ENCODE peak calls at places on chromosomes 3 and 15, in four cellular contexts. W, L, M and Z are unnamed samples. For H3K27me3, the result is how much of the 10 kb centered on the place peaks cover.

GRCh38 chr15:98651581-98652220 is 3.4 kb downstream of the IGF1R start:
- DNase-seq in W (peak), M (no peak), L (peak), Z (no peak)

GRCh38 chr3:111373861-111374260 is 168.1 kb upstream of the CD96 start:
- DNase-seq in M (no peak), L (peak), W (no peak), Z (no peak)

GRCh38 chr15:71153823-71154524 is 38.7 kb downstream of the THSD4 start:
- DNase-seq in M (no peak), W (no peak), L (no peak), Z (no peak)

GRCh38 chr3:52670621-52671521 is 14.8 kb downstream of the PBRM1 start:
- DNase-seq in M (no peak), L (peak), W (peak), Z (peak)

GRCh38 chr3:178386880-178387279 is 149.4 kb upstream of the KCNMB2 start:
- DNase-seq in W (no peak), L (no peak), M (no peak), Z (no peak)

GRCh38 chr3:193240850-193241706 is at the start of gene PLAAT1:
- DNase-seq in W (peak), L (peak), M (peak), Z (peak)

GRCh38 chr3:144033235-144033579 is 61.6 kb downstream of the DIPK2A start:
- DNase-seq in M (no peak), L (no peak), W (no peak), Z (no peak)

GRCh38 chr15:69734699-69735098 is 282.1 kb downstream of the RPLP1 start:
- DNase-seq in W (no peak), L (no peak), M (no peak), Z (no peak)

GRCh38 chr3:73379465-73379864 is 245.3 kb downstream of the PDZRN3 start:
- DNase-seq in M (no peak), W (no peak), L (no peak), Z (no peak)

DNA sequence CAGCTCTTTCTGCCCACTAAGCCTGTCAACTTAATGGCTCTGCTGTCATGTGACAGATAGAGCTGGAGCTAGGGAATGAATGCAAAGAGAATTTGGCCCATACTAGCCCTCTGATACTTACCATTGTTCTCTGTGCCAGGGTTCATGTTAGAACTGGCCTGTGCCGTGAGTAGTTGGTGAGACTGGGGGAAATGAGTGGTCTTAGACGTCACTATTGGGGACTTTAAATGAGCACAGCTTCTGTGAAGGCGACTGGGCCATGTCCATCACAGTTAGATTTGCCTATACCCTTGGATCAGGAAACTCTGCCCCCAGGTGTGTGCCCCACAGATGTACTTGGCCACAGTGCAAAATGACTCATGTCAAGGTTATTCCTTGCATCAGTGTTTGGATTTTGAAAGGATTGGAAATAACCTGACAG is 124.9 kb downstream of the PTPRG start:
- DNase-seq in W (no peak), L (no peak), M (no peak), Z (no peak)
- H3K27me3 ChIP-seq in W (under half), L (under half), M (under half), Z (under half)

DNA sequence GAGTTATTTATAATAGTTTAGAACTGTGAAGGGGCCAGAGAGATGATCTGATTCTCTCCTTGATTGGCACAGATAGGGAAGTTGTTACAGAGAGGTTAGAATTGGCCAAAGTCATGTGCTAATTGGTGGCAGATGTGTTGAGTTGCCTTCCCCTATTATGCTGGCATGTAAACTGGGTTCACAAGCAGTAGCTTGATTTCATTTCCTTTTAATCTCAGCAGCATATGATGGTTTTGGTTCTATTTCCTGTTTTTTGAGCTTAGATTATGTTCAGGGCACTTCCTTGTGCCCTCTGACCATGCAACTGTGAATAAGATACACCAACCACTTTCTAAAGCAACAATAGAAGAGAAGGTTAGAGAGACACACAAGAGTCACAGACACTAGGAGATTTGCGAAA is 16.5 kb downstream of the HPS3 start:
- DNase-seq in L (no peak), W (no peak), M (no peak), Z (no peak)
- H3K27ac ChIP-seq in L (no peak), W (no peak), M (no peak), Z (no peak)

GRCh38 chr3:16658004-16658932 is 53.0 kb upstream of the DAZL start:
- DNase-seq in M (no peak), L (no peak), W (no peak), Z (no peak)
- TF ChIP-seq CTCF in M (no peak), L (no peak), W (no peak), Z (no peak)

GRCh38 chr15:72411544-72411943 is 13.4 kb downstream of the TMEM202 start:
- DNase-seq in M (no peak), L (no peak), W (no peak), Z (no peak)
- H3K27me3 ChIP-seq in M (under half), L (under half), W (under half), Z (under half)

DNA sequence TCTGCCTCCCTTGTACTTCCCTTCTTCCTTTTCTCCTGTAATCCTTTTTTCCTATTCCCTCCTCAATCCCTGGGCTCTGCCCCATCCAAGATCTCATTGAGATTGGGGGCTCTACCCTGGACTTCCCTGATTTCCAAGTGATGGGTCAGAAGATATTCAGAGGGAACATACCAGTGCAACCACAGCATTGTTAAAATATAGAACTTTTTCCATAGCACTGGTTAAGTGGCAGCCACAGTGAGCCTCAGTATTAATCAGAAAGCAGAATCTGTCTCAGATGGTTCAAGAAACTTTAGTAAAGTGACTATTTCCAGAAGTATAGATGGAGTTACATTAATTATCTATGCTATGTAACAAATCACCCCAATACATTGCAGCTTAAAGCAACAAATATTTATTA is 18.7 kb upstream of the SCN10A start:
- DNase-seq in L (no peak), M (no peak), W (no peak), Z (no peak)
- H3K27ac ChIP-seq in L (peak), M (no peak), W (peak), Z (no peak)